ENCODE peak calls at places on chromosomes 11 and 22, in six cellular contexts. U is H9, Y is neuronal stem cell, B is GM23248, E is mesendoderm, K is mammary epithelial cell. D is an unnamed sample.

GRCh38 chr22:29748248-29748893 is 18.4 kb downstream of the ZMAT5 start:
- DNase-seq in U (no peak), Y (no peak), B (peak), E (no peak), K (no peak), D (no peak)

GRCh38 chr11:101254037-101254436 is 124.4 kb upstream of the PGR start:
- DNase-seq in U (no peak), Y (no peak), B (no peak), E (no peak), K (no peak), D (no peak)

GRCh38 chr22:46636221-46637002 is 16.2 kb downstream of the GRAMD4 start:
- DNase-seq in U (no peak), Y (no peak), B (peak), E (no peak), K (no peak), D (no peak)

GRCh38 chr11:120819437-120819836 is 204.5 kb upstream of the TBCEL start:
- DNase-seq in U (no peak), Y (no peak), B (no peak), E (no peak), K (no peak), D (no peak)

GRCh38 chr22:50179937-50180726 is 5.6 kb upstream of the TRABD start:
- DNase-seq in U (no peak), Y (no peak), B (no peak), E (no peak), K (no peak), D (no peak)

GRCh38 chr11:111983187-111983986 is 41.8 kb upstream of the DLAT start:
- DNase-seq in U (peak), Y (peak), B (no peak), E (peak), K (no peak), D (peak)

GRCh38 chr11:99020324-99021225 is at the start of gene CNTN5:
- DNase-seq in U (peak), Y (peak), B (peak), E (peak), K (peak), D (peak)

GRCh38 chr11:75453916-75454655 is 21.1 kb upstream of the KLHL35 start:
- DNase-seq in U (no peak), Y (no peak), B (peak), E (no peak), K (no peak), D (no peak)

GRCh38 chr11:12679471-12679870 is 5.2 kb downstream of the TEAD1 start:
- DNase-seq in U (no peak), Y (no peak), B (no peak), E (no peak), K (no peak), D (no peak)

GRCh38 chr22:23467721-23468294 is 112.3 kb downstream of the IGLL1 start:
- DNase-seq in U (no peak), Y (no peak), B (no peak), E (no peak), K (no peak), D (no peak)

GRCh38 chr22:39900306-39901227 is at the start of gene GRAP2:
- DNase-seq in U (no peak), Y (no peak), B (no peak), E (no peak), K (no peak), D (no peak)

GRCh38 chr22:23400286-23400981 is 179.7 kb downstream of the IGLL1 start:
- DNase-seq in U (no peak), Y (no peak), B (no peak), E (no peak), K (no peak), D (no peak)

GRCh38 chr11:72228229-72228843 is 3.8 kb downstream of the INPPL1 start:
- DNase-seq in U (peak), Y (no peak), B (peak), E (no peak), K (peak), D (no peak)

GRCh38 chr11:120974980-120975379 is 48.9 kb upstream of the TBCEL start:
- DNase-seq in U (no peak), Y (no peak), B (no peak), E (peak), K (no peak), D (no peak)

GRCh38 chr11:46537851-46538295 is 56.0 kb downstream of the AMBRA1 start:
- DNase-seq in U (peak), Y (peak), B (peak), E (peak), K (peak), D (peak)

GRCh38 chr11:12139144-12139881 is 28.9 kb downstream of the MICAL2 start:
- DNase-seq in U (no peak), Y (no peak), B (peak), E (no peak), K (no peak), D (peak)

GRCh38 chr11:65491614-65492386 is 7.0 kb upstream of the MALAT1 start:
- DNase-seq in U (peak), Y (no peak), B (peak), E (peak), K (peak), D (peak)

GRCh38 chr11:61362542-61362875 is 335 bp downstream of the TMEM138 start:
- DNase-seq in U (no peak), Y (no peak), B (peak), E (no peak), K (no peak), D (peak)

GRCh38 chr11:78337554-78337924 is 80.1 kb downstream of the GAB2 start:
- DNase-seq in U (no peak), Y (no peak), B (no peak), E (no peak), K (no peak), D (no peak)

GRCh38 chr22:19941365-19942070 is at the start of the genes COMT and TXNRD2:
- DNase-seq in U (no peak), Y (no peak), B (peak), E (peak), K (peak), D (peak)

GRCh38 chr22:48884292-48884691 is 943.4 kb downstream of the BRD1 start:
- DNase-seq in U (no peak), Y (no peak), B (no peak), E (no peak), K (no peak), D (no peak)

GRCh38 chr11:26949846-26950245 is 44.1 kb upstream of the FIBIN start:
- DNase-seq in U (no peak), Y (no peak), B (peak), E (no peak), K (no peak), D (peak)

GRCh38 chr22:19059481-19060278 is 62.5 kb downstream of the DGCR2 start:
- DNase-seq in U (no peak), Y (no peak), B (no peak), E (no peak), K (no peak), D (no peak)

GRCh38 chr22:39622881-39623367 is 52.4 kb downstream of the CACNA1I start:
- DNase-seq in U (peak), Y (peak), B (peak), E (peak), K (peak), D (no peak)

GRCh38 chr11:41245184-41245583 is 214.3 kb downstream of the LRRC4C start:
- DNase-seq in U (peak), Y (no peak), B (no peak), E (no peak), K (no peak), D (no peak)

GRCh38 chr22:46428602-46429326 is 93.2 kb downstream of the TRMU start:
- DNase-seq in U (no peak), Y (no peak), B (no peak), E (no peak), K (no peak), D (no peak)

GRCh38 chr11:45665933-45666647 is 668 bp upstream of the CHST1 start:
- DNase-seq in U (no peak), Y (no peak), B (peak), E (no peak), K (no peak), D (peak)

GRCh38 chr22:50276143-50276542 is 6.0 kb upstream of the MAPK11 start:
- DNase-seq in U (peak), Y (no peak), B (peak), E (peak), K (no peak), D (no peak)

GRCh38 chr11:12200359-12201015 is 90.1 kb downstream of the MICAL2 start:
- DNase-seq in U (no peak), Y (no peak), B (peak), E (no peak), K (peak), D (no peak)

GRCh38 chr11:62546244-62546936 is at the start of gene AHNAK:
- DNase-seq in U (peak), Y (peak), B (peak), E (peak), K (peak), D (peak)
- H3K9ac ChIP-seq in U (no peak), Y (peak), B (peak), E (peak), K (peak), D (peak)

DNA sequence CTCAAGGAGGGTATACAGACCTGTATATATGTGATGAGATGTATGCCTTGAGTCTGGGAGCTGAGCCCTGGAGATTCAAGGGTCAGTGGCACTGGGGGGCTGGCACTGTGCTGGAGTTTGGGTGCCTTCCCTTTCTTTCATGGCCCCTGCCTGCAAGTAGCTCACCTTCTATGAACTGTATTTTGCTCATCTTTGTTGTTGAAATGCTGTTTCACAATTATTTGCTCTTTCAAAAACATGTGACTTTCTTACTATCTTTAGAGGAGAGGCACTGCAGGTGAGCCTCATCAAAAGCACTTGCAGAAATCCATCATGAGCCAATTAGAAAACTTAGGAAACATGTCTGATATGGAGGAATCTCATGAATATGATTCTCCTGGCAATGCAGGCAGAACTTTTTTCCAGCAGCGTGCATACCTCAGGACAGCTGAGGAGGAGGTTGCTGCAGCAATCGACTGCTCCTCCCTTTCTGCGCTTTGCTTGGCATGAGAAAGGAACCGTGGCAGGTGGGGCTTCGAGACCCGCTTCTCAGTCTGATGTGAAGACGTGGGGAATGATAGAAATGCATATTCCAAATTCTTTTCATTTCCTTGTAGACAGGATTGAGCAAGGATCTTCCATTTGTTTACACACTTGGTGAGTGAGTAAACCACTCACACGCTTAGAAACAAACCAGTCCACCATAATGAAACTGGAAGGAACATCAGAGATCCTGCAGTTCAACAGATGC is 178.4 kb upstream of the E2F8 start:
- DNase-seq in U (no peak), Y (no peak), B (peak), E (no peak), K (no peak), D (peak)
- H3K9ac ChIP-seq in U (no peak), Y (no peak), B (no peak), E (no peak), K (no peak), D (no peak)

GRCh38 chr11:6240139-6240538 is 1.2 kb downstream of the CNGA4 start:
- DNase-seq in U (no peak), Y (no peak), B (no peak), E (no peak), K (no peak), D (no peak)
- H3K9ac ChIP-seq in U (no peak), Y (no peak), B (no peak), E (no peak), K (no peak), D (no peak)

GRCh38 chr11:21927628-21928027 is 265.3 kb upstream of the ANO5 start:
- DNase-seq in U (no peak), Y (no peak), B (no peak), E (no peak), K (no peak), D (no peak)

GRCh38 chr11:21931436-21932101 is 261.3 kb upstream of the ANO5 start:
- DNase-seq in U (no peak), Y (no peak), B (no peak), E (no peak), K (no peak), D (no peak)

GRCh38 chr11:21933095-21933494 is 259.8 kb upstream of the ANO5 start:
- DNase-seq in U (no peak), Y (no peak), B (peak), E (no peak), K (no peak), D (no peak)

GRCh38 chr11:21928834-21929233 is 264.1 kb upstream of the ANO5 start:
- DNase-seq in U (no peak), Y (no peak), B (no peak), E (no peak), K (no peak), D (no peak)
- H3K9ac ChIP-seq in U (no peak), Y (no peak), B (no peak), E (no peak), K (no peak), D (no peak)

DNA sequence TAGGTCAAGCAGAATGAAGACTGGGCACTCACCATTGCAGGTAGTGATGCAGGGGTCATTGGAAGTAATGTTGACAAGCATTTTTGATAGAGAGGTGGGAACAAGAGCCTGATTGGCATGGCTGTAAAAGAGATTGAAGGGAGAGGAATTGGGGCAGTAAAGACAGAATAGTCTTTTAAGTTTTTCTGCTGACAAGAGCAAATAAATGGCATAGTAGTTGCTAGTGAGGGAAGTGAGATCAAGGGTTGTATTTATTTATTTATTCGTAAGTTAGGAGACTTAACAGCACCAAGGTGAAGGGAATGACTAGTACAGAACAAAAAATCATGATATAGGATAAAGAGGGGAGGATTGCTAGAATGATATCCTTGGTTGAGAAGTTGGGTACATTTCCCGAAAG is 11.0 kb downstream of the SYT9 start:
- DNase-seq in U (no peak), Y (no peak), B (no peak), E (no peak), K (no peak), D (no peak)
- H3K9ac ChIP-seq in U (no peak), Y (no peak), B (no peak), E (no peak), K (no peak), D (no peak)

GRCh38 chr11:39139581-39139980 is 2319.9 kb downstream of the LRRC4C start:
- DNase-seq in U (no peak), Y (no peak), B (no peak), E (no peak), K (no peak), D (no peak)
- H3K9ac ChIP-seq in U (no peak), Y (no peak), B (no peak), E (no peak), K (no peak), D (no peak)

DNA sequence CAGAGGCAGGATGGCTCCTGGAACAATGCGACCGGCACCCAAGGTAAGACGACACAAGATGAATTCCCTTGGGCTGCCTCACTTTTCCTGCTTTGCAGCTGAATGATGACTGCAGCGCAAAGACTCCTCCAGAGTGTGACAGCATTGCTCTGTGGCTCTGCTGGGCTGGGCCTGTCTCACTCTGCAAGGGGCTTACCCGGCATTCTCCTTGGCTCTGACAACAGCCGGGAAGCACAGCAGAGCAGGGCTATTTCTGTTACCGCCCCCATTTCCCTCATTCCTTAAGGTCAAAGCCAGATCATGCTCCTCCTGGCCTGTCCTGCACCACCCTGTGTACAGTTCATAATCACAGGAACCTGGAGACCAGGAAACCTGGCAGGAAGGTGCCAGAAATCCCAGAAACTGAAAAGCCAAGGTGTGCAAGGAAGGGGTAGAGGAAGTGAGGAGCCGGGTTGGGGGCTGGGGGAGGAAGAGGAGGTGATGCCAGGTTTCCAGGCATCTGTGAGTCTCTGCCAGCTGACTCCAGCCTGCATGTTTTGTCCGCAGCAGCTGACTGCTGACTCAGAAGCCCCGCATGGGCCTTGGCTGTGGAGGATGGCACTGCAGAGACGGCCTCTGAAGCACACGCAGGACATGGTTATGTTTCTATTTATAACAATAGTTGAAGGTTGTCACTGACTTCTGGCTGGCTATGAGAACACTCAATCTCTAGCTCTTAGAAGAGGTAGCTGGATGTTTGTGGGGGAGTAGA is 113.6 kb downstream of the MICAL3 start:
- DNase-seq in U (peak), Y (no peak), B (peak), E (peak), K (peak), D (peak)
- H3K9ac ChIP-seq in U (no peak), Y (no peak), B (peak), E (peak), K (peak), D (peak)

GRCh38 chr11:35621620-35622019 is 3.4 kb downstream of the FJX1 start:
- DNase-seq in U (no peak), Y (no peak), B (no peak), E (no peak), K (no peak), D (no peak)

GRCh38 chr11:35618497-35619029 is 303 bp downstream of the FJX1 start:
- DNase-seq in U (no peak), Y (peak), B (peak), E (no peak), K (peak), D (peak)

GRCh38 chr11:35619030-35619753 is 932 bp downstream of the FJX1 start:
- DNase-seq in U (peak), Y (peak), B (peak), E (peak), K (peak), D (peak)

GRCh38 chr11:35622070-35622469 is 3.8 kb downstream of the FJX1 start:
- DNase-seq in U (no peak), Y (no peak), B (peak), E (peak), K (peak), D (peak)

DNA sequence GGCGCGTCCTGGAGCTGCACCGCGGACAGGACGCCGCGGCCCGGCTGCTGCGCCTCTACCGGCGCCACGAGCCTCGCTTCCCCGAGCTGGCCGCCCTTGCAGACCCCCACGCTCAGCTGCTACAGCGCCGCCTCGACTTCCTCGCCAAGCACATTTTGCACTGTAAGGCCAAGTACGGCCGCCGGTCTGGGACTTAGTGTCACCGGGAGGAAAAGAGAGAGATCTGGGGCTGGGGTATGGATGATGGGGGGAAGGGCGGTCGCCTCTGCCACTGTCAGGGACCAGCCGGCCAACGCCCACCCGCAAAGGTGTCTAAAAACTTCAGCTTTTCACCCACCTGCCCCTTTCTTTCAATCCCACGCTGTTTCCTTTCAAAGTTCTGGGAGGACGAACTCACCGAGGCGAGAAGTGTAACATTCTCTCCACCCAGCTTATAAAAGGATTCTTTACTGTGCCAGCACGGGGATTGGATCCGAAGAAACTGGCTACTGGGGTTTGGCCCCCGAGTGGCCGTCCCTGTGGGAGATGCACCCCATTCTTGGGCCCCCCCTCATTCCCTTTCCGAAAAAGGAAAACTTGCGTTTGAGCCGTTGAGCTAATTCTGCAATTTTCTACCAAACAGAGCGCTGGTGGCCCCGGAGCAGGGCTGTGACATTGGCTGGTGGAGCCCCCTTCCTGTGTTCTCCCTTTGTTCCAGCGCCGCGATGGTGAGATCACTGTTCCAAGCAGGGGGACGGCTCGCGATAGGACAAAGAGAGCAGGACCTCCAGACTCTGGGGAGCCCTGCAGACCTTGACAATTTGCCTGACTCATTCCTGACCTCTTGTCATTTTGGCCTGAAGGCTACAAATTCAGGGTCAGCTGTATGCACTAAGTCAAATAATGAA is 1.7 kb downstream of the FJX1 start:
- DNase-seq in U (peak), Y (peak), B (no peak), E (peak), K (no peak), D (peak)
- H3K9ac ChIP-seq in U (no peak), Y (peak), B (peak), E (peak), K (peak), D (peak)